ENCODE peak calls at places on chromosome 16, in ten cellular contexts. E, U, Q, H, R, L, T, X, B and V are unnamed samples.

GRCh38 chr16:89102035-89102776 is 8.6 kb downstream of the ACSF3 start:
- DNase-seq in T (no peak), L (no peak), B (no peak), X (no peak), R (no peak), U (no peak), H (no peak), Q (no peak), E (no peak), V (no peak)

GRCh38 chr16:30535106-30535776 is 583 bp upstream of the ZNF747 start:
- DNase-seq in R (peak), Q (no peak), E (no peak), X (no peak), B (no peak), U (no peak), H (no peak), T (no peak), L (peak), V (no peak)

GRCh38 chr16:7849891-7850290 is 517.2 kb downstream of the RBFOX1 start:
- DNase-seq in T (no peak), L (no peak), U (no peak), E (no peak), Q (no peak), H (no peak), B (no peak), X (no peak), R (no peak), V (no peak)

GRCh38 chr16:89904606-89905510 is 13.8 kb upstream of the MC1R start:
- DNase-seq in T (no peak), E (no peak), X (no peak), Q (no peak), R (no peak), U (no peak), B (no peak), H (no peak), L (no peak), V (no peak)

GRCh38 chr16:72013389-72013788 is 4.8 kb downstream of the DHODH start:
- DNase-seq in L (no peak), X (no peak), Q (no peak), B (no peak), U (no peak), R (no peak), T (peak), E (peak), H (peak), V (no peak)

GRCh38 chr16:64780445-64780844 is 341.4 kb downstream of the CDH11 start:
- DNase-seq in Q (no peak), X (no peak), H (no peak), E (no peak), R (no peak), L (no peak), U (no peak), T (no peak), B (no peak), V (no peak)

GRCh38 chr16:49651226-49651625 is 204.7 kb downstream of the ZNF423 start:
- DNase-seq in L (no peak), X (no peak), H (no peak), U (no peak), T (peak), Q (no peak), B (no peak), E (peak), R (no peak), V (no peak)

GRCh38 chr16:1076801-1077576 is 4.4 kb downstream of the SSTR5 start:
- DNase-seq in X (no peak), L (no peak), E (no peak), H (no peak), T (no peak), Q (no peak), B (no peak), U (no peak), R (no peak), V (no peak)

GRCh38 chr16:85715169-85716015 is 26.6 kb upstream of the GINS2 start:
- DNase-seq in L (no peak), B (no peak), R (peak), U (no peak), T (no peak), H (no peak), Q (no peak), E (no peak), X (no peak), V (no peak)

GRCh38 chr16:84054916-84055315 is 12.3 kb upstream of the SLC38A8 start:
- DNase-seq in L (no peak), B (no peak), X (no peak), R (peak), T (peak), Q (no peak), E (no peak), H (no peak), U (no peak), V (no peak)

GRCh38 chr16:21656795-21657768 is 4.7 kb upstream of the IGSF6 start:
- DNase-seq in R (peak), B (peak), T (no peak), H (no peak), U (no peak), Q (no peak), X (peak), L (peak), E (no peak), V (peak)

GRCh38 chr16:49858200-49859129 is 2.6 kb upstream of the ZNF423 start:
- DNase-seq in T (peak), B (no peak), H (peak), X (peak), R (peak), U (peak), L (peak), Q (peak), E (peak), V (peak)

GRCh38 chr16:7765079-7765550 is 432.5 kb downstream of the RBFOX1 start:
- DNase-seq in Q (no peak), B (no peak), T (no peak), L (no peak), U (no peak), R (peak), H (no peak), E (no peak), X (no peak), V (no peak)

GRCh38 chr16:54318941-54319340 is 32.4 kb upstream of the IRX3 start:
- DNase-seq in R (no peak), E (no peak), T (no peak), B (no peak), U (no peak), X (no peak), Q (no peak), L (no peak), H (no peak), V (no peak)

GRCh38 chr16:51864575-51864974 is 682.4 kb downstream of the TOX3 start:
- DNase-seq in Q (no peak), H (no peak), X (no peak), R (no peak), T (no peak), U (no peak), L (no peak), B (no peak), E (no peak), V (no peak)

GRCh38 chr16:80040814-80041213 is 440.3 kb upstream of the MAF start:
- DNase-seq in H (no peak), E (no peak), X (no peak), T (no peak), Q (no peak), R (no peak), B (no peak), U (no peak), L (no peak), V (no peak)

GRCh38 chr16:9077001-9077809 is 14.2 kb upstream of the HAPSTR1 start:
- DNase-seq in H (no peak), U (no peak), Q (no peak), L (no peak), T (no peak), X (no peak), B (peak), R (no peak), E (no peak), V (no peak)

GRCh38 chr16:76459111-76459510 is 181.9 kb downstream of the CNTNAP4 start:
- DNase-seq in T (no peak), X (no peak), U (no peak), B (no peak), H (no peak), E (no peak), Q (no peak), L (no peak), R (no peak), V (no peak)

GRCh38 chr16:29745853-29746345 is at the start of gene C16orf54:
- DNase-seq in B (peak), L (peak), E (peak), U (peak), X (no peak), T (peak), Q (no peak), H (peak), R (peak), V (peak)

DNA sequence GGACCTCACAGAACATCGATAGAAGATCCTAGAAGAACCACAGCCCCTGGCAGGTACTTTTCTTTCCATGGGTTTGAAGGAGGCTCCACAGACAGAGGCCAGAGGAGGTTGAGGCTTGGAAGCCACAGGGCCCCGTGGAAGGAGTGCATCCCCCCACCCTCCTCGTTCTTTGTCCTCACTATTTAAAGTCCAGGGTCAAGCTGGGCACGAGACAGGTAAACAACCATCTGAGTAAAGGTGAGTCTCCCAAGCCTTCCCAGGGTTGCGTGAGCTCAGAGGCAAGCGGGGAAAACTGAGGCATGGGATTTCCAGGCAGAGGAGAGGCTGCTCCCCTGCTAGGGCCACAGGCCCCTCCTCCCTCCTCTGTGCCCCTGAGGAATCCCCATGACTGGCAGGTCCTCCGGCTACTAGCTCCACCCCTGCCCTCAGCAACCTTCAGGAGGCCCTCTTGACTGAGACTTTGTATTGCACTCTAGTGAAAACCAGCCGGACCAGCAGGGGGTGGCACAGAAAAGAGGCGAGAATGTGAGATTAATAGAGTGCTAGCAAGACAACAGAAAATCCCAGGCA is 927 bp upstream of the SULT1A2 start:
- DNase-seq in U (no peak), T (peak), E (no peak), R (peak), X (no peak), Q (no peak), B (peak), L (peak), H (peak), V (no peak)
- TF ChIP-seq CTCF in U (no peak), T (peak), E (no peak), R (no peak), X (no peak), Q (peak), B (peak), L (peak), H (no peak), V (no peak)

DNA sequence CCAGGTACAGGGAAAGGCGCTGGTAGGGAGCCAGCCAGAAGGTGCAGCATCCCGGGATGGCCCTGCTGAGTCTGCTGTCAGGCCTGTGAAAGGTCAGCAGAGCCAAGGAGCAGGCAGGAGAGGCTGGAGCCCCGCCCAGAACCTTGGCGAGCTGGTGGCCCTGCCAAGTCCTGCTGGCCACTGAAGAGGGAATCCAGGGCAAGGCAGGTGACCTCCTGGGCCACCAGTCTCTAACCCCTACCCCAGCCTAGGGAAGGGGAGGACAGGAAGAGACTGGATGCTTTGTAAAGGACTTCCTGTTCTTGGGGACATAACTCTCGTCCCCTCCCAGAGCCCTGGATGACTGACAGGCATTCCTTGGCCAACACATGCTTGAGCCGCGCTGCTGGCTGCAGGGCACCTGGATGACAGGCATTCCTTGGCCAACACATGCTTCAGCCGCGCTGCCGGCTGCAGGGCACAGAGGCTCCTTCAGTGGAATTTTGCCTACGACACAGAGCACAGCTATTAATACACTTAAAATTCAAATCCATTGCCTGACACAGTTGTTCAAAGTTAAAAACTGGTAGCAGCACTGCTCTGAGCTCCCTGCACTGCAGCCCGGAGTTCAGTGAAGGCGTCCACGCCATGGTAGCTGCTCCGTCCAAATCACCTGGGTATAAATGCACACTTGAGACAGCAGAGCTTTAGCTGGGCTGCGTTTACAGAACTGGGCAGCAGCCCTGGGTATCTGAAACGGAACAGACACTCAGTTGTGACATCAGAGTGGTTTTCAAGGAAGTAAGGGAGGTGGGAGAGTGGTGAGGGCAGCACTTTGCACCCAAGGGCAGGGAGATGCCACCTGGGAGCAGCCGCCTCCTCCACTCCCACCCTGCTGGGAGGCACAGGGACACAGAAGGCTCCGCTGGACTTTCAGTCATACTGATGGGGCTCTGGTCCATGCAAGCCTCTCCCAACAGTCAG is 2.0 kb upstream of the BRICD5 start:
- DNase-seq in H (peak), U (no peak), R (no peak), E (peak), T (peak), L (no peak), B (no peak), Q (no peak), X (no peak), V (no peak)
- TF ChIP-seq CTCF in H (no peak), U (no peak), R (no peak), E (no peak), T (no peak), L (no peak), B (no peak), Q (no peak), X (no peak), V (no peak)

GRCh38 chr16:2155091-2156024 is at the start of gene TRAF7:
- DNase-seq in Q (peak), U (peak), R (peak), H (peak), L (peak), E (peak), T (peak), B (peak), X (peak), V (peak)
- TF ChIP-seq CTCF in Q (no peak), U (no peak), R (no peak), H (no peak), L (no peak), E (no peak), T (no peak), B (no peak), X (no peak), V (no peak)

DNA sequence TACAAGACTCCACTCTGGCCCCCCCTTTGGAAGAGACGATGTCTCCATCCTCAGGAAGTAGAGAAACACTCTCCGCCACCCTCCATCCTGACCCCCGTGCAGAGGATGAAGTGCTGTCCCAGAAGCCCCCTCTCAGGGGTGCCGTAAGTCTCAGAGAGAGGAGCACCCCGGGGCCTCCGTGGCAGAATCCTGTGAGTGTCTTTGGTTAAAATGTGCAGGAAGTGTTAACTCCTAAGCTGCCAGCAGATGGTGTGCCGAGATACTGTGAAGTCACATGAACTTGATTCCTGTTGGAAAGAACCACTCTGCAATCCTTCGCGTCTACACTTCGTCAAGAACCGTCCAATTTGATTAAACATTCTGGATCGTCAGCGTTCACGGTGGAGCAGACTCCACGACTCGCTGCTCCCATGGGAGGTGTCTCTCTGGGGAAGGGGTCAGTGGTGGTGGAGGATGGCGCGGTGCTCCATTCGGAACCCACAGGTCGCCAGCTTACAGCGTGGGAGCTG is 5.6 kb downstream of the BANP start:
- DNase-seq in X (peak), T (no peak), R (peak), H (no peak), E (no peak), U (no peak), L (peak), B (no peak), Q (no peak), V (peak)
- TF ChIP-seq CTCF in X (peak), T (no peak), R (peak), H (no peak), E (no peak), U (peak), L (peak), B (no peak), Q (no peak), V (peak)

GRCh38 chr16:56941856-56942331 is 10.0 kb downstream of the HERPUD1 start:
- DNase-seq in Q (no peak), U (no peak), T (no peak), R (no peak), H (no peak), X (no peak), L (no peak), B (no peak), E (no peak), V (no peak)

GRCh38 chr16:56939801-56940200 is 7.9 kb downstream of the HERPUD1 start:
- DNase-seq in H (no peak), B (peak), E (no peak), L (no peak), U (no peak), Q (no peak), X (no peak), T (no peak), R (no peak), V (no peak)

GRCh38 chr16:56938664-56939513 is 6.9 kb downstream of the HERPUD1 start:
- DNase-seq in E (no peak), T (no peak), Q (no peak), H (no peak), X (no peak), R (no peak), B (peak), L (peak), U (no peak), V (no peak)

GRCh38 chr16:56943761-56944375 is 11.9 kb downstream of the HERPUD1 start:
- DNase-seq in T (no peak), R (no peak), E (no peak), X (no peak), Q (no peak), L (no peak), B (peak), U (no peak), H (no peak), V (no peak)

DNA sequence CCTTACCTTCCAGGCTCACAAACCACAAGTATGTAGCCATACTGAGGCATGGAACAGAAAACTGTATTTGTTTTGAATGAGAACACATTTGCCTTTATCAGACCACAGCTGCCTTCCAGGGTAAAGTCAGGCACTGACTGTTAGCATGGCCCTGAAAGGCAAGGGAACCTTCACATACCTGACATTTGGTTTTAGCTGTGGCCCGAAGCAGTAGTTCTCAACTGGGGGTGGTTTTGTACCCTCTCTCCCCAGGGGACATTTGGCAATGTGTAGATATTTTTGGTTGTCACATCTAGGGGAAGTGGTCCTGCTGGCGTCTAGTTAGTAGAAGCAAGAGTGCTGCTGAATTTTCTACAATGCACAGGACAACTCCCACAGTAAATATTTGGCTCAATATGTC is 9.2 kb downstream of the HERPUD1 start:
- DNase-seq in R (no peak), H (no peak), T (no peak), B (no peak), U (no peak), X (no peak), Q (no peak), L (peak), E (no peak), V (no peak)
- TF ChIP-seq CTCF in R (no peak), H (no peak), T (no peak), B (no peak), U (no peak), X (no peak), Q (no peak), L (no peak), E (no peak), V (no peak)